ENCODE peak calls at places on chromosomes 11 and 22, in nine cellular contexts. One of them, this sample, is unnamed.

GRCh38 chr11:45736424-45736823 is 68.5 kb upstream of the SLC35C1 start:
- DNase-seq in ACHN: no peak
- DNase-seq in HEK293T: no peak
- DNase-seq in tibial nerve: no peak
- DNase-seq in NCI-H2029: peak; percentile 21
- DNase-seq in non-pigmented ciliary epithelial cell: no peak
- DNase-seq in fibroblast of the aortic adventitia: peak; percentile 35
- DNase-seq in fibroblast of pulmonary artery: peak; percentile 52
- DNase-seq in body of pancreas: no peak
- DNase-seq in this sample: no peak

GRCh38 chr22:42622061-42622710 is 7.5 kb upstream of the POLDIP3 start:
- DNase-seq in ACHN: no peak
- DNase-seq in HEK293T: no peak
- DNase-seq in tibial nerve: no peak
- DNase-seq in NCI-H2029: no peak
- DNase-seq in non-pigmented ciliary epithelial cell: no peak
- DNase-seq in fibroblast of the aortic adventitia: no peak
- DNase-seq in fibroblast of pulmonary artery: no peak
- DNase-seq in body of pancreas: no peak
- DNase-seq in this sample: no peak

GRCh38 chr22:38086001-38086845 is 2.2 kb upstream of the SLC16A8 start:
- DNase-seq in ACHN: no peak
- DNase-seq in HEK293T: no peak
- DNase-seq in tibial nerve: no peak
- DNase-seq in NCI-H2029: no peak
- DNase-seq in non-pigmented ciliary epithelial cell: no peak
- DNase-seq in fibroblast of the aortic adventitia: no peak
- DNase-seq in fibroblast of pulmonary artery: no peak
- DNase-seq in body of pancreas: no peak
- DNase-seq in this sample: no peak

GRCh38 chr22:17269607-17270261 is 50.5 kb upstream of the ADA2 start:
- DNase-seq in ACHN: no peak
- DNase-seq in HEK293T: no peak
- DNase-seq in tibial nerve: no peak
- DNase-seq in NCI-H2029: no peak
- DNase-seq in non-pigmented ciliary epithelial cell: no peak
- DNase-seq in fibroblast of the aortic adventitia: no peak
- DNase-seq in fibroblast of pulmonary artery: no peak
- DNase-seq in body of pancreas: no peak
- DNase-seq in this sample: no peak

GRCh38 chr22:46502776-46503175 is 34.6 kb downstream of the CELSR1 start:
- DNase-seq in ACHN: no peak
- DNase-seq in HEK293T: no peak
- DNase-seq in tibial nerve: no peak
- DNase-seq in NCI-H2029: no peak
- DNase-seq in non-pigmented ciliary epithelial cell: no peak
- DNase-seq in fibroblast of the aortic adventitia: no peak
- DNase-seq in fibroblast of pulmonary artery: no peak
- DNase-seq in body of pancreas: no peak
- DNase-seq in this sample: no peak

GRCh38 chr11:107549253-107549953 is 16.1 kb downstream of the ALKBH8 start:
- DNase-seq in ACHN: peak; percentile 49
- DNase-seq in HEK293T: peak; percentile 33
- DNase-seq in tibial nerve: no peak
- DNase-seq in NCI-H2029: no peak
- DNase-seq in non-pigmented ciliary epithelial cell: no peak
- DNase-seq in fibroblast of the aortic adventitia: peak; percentile 71
- DNase-seq in fibroblast of pulmonary artery: peak; percentile 70
- DNase-seq in body of pancreas: no peak
- DNase-seq in this sample: no peak

GRCh38 chr11:64237484-64237951 is 3.1 kb downstream of the VEGFB start:
- DNase-seq in ACHN: no peak
- DNase-seq in HEK293T: no peak
- DNase-seq in tibial nerve: no peak
- DNase-seq in NCI-H2029: peak; percentile 98
- DNase-seq in non-pigmented ciliary epithelial cell: no peak
- DNase-seq in fibroblast of the aortic adventitia: no peak
- DNase-seq in fibroblast of pulmonary artery: no peak
- DNase-seq in body of pancreas: peak; percentile 97
- DNase-seq in this sample: no peak

GRCh38 chr11:124442442-124442841 is 3.1 kb downstream of the OR8B8 start:
- DNase-seq in ACHN: no peak
- DNase-seq in HEK293T: no peak
- DNase-seq in tibial nerve: no peak
- DNase-seq in NCI-H2029: no peak
- DNase-seq in non-pigmented ciliary epithelial cell: no peak
- DNase-seq in fibroblast of the aortic adventitia: no peak
- DNase-seq in fibroblast of pulmonary artery: peak; percentile 43
- DNase-seq in body of pancreas: no peak
- DNase-seq in this sample: no peak

GRCh38 chr11:12086271-12087074 is 23.9 kb upstream of the MICAL2 start:
- DNase-seq in ACHN: peak; percentile 84
- DNase-seq in HEK293T: no peak
- DNase-seq in tibial nerve: no peak
- DNase-seq in NCI-H2029: no peak
- DNase-seq in non-pigmented ciliary epithelial cell: peak; percentile 96
- DNase-seq in fibroblast of the aortic adventitia: peak; percentile 92
- DNase-seq in fibroblast of pulmonary artery: peak; percentile 94
- DNase-seq in body of pancreas: no peak
- DNase-seq in this sample: no peak

GRCh38 chr22:26377170-26377825 is 51.8 kb upstream of the ASPHD2 start:
- DNase-seq in ACHN: no peak
- DNase-seq in HEK293T: peak; percentile 44
- DNase-seq in tibial nerve: no peak
- DNase-seq in NCI-H2029: no peak
- DNase-seq in non-pigmented ciliary epithelial cell: no peak
- DNase-seq in fibroblast of the aortic adventitia: no peak
- DNase-seq in fibroblast of pulmonary artery: peak; percentile 14
- DNase-seq in body of pancreas: no peak
- DNase-seq in this sample: no peak

GRCh38 chr11:125464671-125465070 is 31.4 kb downstream of the FEZ1 start:
- DNase-seq in ACHN: no peak
- DNase-seq in HEK293T: no peak
- DNase-seq in tibial nerve: no peak
- DNase-seq in NCI-H2029: no peak
- DNase-seq in non-pigmented ciliary epithelial cell: no peak
- DNase-seq in fibroblast of the aortic adventitia: no peak
- DNase-seq in fibroblast of pulmonary artery: no peak
- DNase-seq in body of pancreas: no peak
- DNase-seq in this sample: no peak

GRCh38 chr22:31122532-31123291 is at the start of gene INPP5J:
- DNase-seq in ACHN: peak; percentile 55
- DNase-seq in HEK293T: peak; percentile 88
- DNase-seq in tibial nerve: no peak
- DNase-seq in NCI-H2029: peak; percentile 84
- DNase-seq in non-pigmented ciliary epithelial cell: no peak
- DNase-seq in fibroblast of the aortic adventitia: peak; percentile 37
- DNase-seq in fibroblast of pulmonary artery: peak; percentile 49
- DNase-seq in body of pancreas: peak; percentile 76
- DNase-seq in this sample: no peak

GRCh38 chr11:31657091-31657490 is 147.5 kb downstream of the ELP4 start:
- DNase-seq in ACHN: peak; percentile 50
- DNase-seq in HEK293T: no peak
- DNase-seq in tibial nerve: no peak
- DNase-seq in NCI-H2029: no peak
- DNase-seq in non-pigmented ciliary epithelial cell: no peak
- DNase-seq in fibroblast of the aortic adventitia: no peak
- DNase-seq in fibroblast of pulmonary artery: no peak
- DNase-seq in body of pancreas: no peak
- DNase-seq in this sample: no peak

GRCh38 chr11:37657645-37658044 is 1059.6 kb upstream of the RAG2 start:
- DNase-seq in ACHN: peak; percentile 2
- DNase-seq in HEK293T: no peak
- DNase-seq in tibial nerve: no peak
- DNase-seq in NCI-H2029: no peak
- DNase-seq in non-pigmented ciliary epithelial cell: no peak
- DNase-seq in fibroblast of the aortic adventitia: peak; percentile 36
- DNase-seq in fibroblast of pulmonary artery: peak; percentile 77
- DNase-seq in body of pancreas: no peak
- DNase-seq in this sample: no peak

GRCh38 chr22:42544686-42545085 is 9.1 kb upstream of the SERHL2 start:
- DNase-seq in ACHN: no peak
- DNase-seq in HEK293T: no peak
- DNase-seq in tibial nerve: no peak
- DNase-seq in NCI-H2029: peak; percentile 76
- DNase-seq in non-pigmented ciliary epithelial cell: peak; percentile 11
- DNase-seq in fibroblast of the aortic adventitia: peak; percentile 74
- DNase-seq in fibroblast of pulmonary artery: peak; percentile 91
- DNase-seq in body of pancreas: no peak
- DNase-seq in this sample: no peak

GRCh38 chr22:32378703-32379272 is 21.1 kb downstream of the RFPL3 start:
- DNase-seq in ACHN: peak; percentile 77
- DNase-seq in HEK293T: peak; percentile 78
- DNase-seq in tibial nerve: no peak
- DNase-seq in NCI-H2029: no peak
- DNase-seq in non-pigmented ciliary epithelial cell: no peak
- DNase-seq in fibroblast of the aortic adventitia: no peak
- DNase-seq in fibroblast of pulmonary artery: peak; percentile 29
- DNase-seq in body of pancreas: no peak
- DNase-seq in this sample: peak; percentile 80

GRCh38 chr11:36165638-36166389 is 123.4 kb downstream of the COMMD9 start:
- DNase-seq in ACHN: peak; percentile 29
- DNase-seq in HEK293T: no peak
- DNase-seq in tibial nerve: no peak
- DNase-seq in NCI-H2029: no peak
- DNase-seq in non-pigmented ciliary epithelial cell: no peak
- DNase-seq in fibroblast of the aortic adventitia: no peak
- DNase-seq in fibroblast of pulmonary artery: no peak
- DNase-seq in body of pancreas: no peak
- DNase-seq in this sample: no peak

GRCh38 chr11:2662024-2662312 is 37.8 kb downstream of the KCNQ1OT1 start:
- DNase-seq in ACHN: no peak
- DNase-seq in HEK293T: no peak
- DNase-seq in tibial nerve: no peak
- DNase-seq in NCI-H2029: no peak
- DNase-seq in non-pigmented ciliary epithelial cell: no peak
- DNase-seq in fibroblast of the aortic adventitia: no peak
- DNase-seq in fibroblast of pulmonary artery: no peak
- DNase-seq in body of pancreas: no peak
- DNase-seq in this sample: no peak

GRCh38 chr11:60925685-60926267 is 1.5 kb downstream of the TMEM132A start:
- DNase-seq in ACHN: peak; percentile 49
- DNase-seq in HEK293T: no peak
- DNase-seq in tibial nerve: no peak
- DNase-seq in NCI-H2029: no peak
- DNase-seq in non-pigmented ciliary epithelial cell: no peak
- DNase-seq in fibroblast of the aortic adventitia: peak; percentile 45
- DNase-seq in fibroblast of pulmonary artery: peak; percentile 66
- DNase-seq in body of pancreas: no peak
- DNase-seq in this sample: no peak

GRCh38 chr22:37228106-37229011 is 15.7 kb downstream of the RAC2 start:
- DNase-seq in ACHN: no peak
- DNase-seq in HEK293T: no peak
- DNase-seq in tibial nerve: no peak
- DNase-seq in NCI-H2029: no peak
- DNase-seq in non-pigmented ciliary epithelial cell: no peak
- DNase-seq in fibroblast of the aortic adventitia: no peak
- DNase-seq in fibroblast of pulmonary artery: peak; percentile 54
- DNase-seq in body of pancreas: no peak
- DNase-seq in this sample: no peak

GRCh38 chr11:74004694-74005615 is 3.9 kb downstream of the UCP3 start:
- DNase-seq in ACHN: no peak
- DNase-seq in HEK293T: no peak
- DNase-seq in tibial nerve: no peak
- DNase-seq in NCI-H2029: peak; percentile 34
- DNase-seq in non-pigmented ciliary epithelial cell: no peak
- DNase-seq in fibroblast of the aortic adventitia: no peak
- DNase-seq in fibroblast of pulmonary artery: no peak
- DNase-seq in body of pancreas: no peak
- DNase-seq in this sample: no peak

GRCh38 chr22:48823941-48824340 is 1003.7 kb downstream of the BRD1 start:
- DNase-seq in ACHN: no peak
- DNase-seq in HEK293T: no peak
- DNase-seq in tibial nerve: no peak
- DNase-seq in NCI-H2029: no peak
- DNase-seq in non-pigmented ciliary epithelial cell: no peak
- DNase-seq in fibroblast of the aortic adventitia: no peak
- DNase-seq in fibroblast of pulmonary artery: no peak
- DNase-seq in body of pancreas: no peak
- DNase-seq in this sample: no peak

GRCh38 chr11:45333506-45333971 is 47.4 kb upstream of the SYT13 start:
- DNase-seq in ACHN: no peak
- DNase-seq in HEK293T: peak; percentile 40
- DNase-seq in tibial nerve: no peak
- DNase-seq in NCI-H2029: peak; percentile 88
- DNase-seq in non-pigmented ciliary epithelial cell: peak; percentile 17
- DNase-seq in fibroblast of the aortic adventitia: peak; percentile 46
- DNase-seq in fibroblast of pulmonary artery: peak; percentile 73
- DNase-seq in body of pancreas: peak; percentile 67
- DNase-seq in this sample: no peak

GRCh38 chr11:17406082-17406817 is 17.8 kb upstream of the KCNJ11 start:
- DNase-seq in ACHN: no peak
- DNase-seq in HEK293T: no peak
- DNase-seq in tibial nerve: no peak
- DNase-seq in NCI-H2029: no peak
- DNase-seq in non-pigmented ciliary epithelial cell: no peak
- DNase-seq in fibroblast of the aortic adventitia: no peak
- DNase-seq in fibroblast of pulmonary artery: no peak
- DNase-seq in body of pancreas: no peak
- DNase-seq in this sample: no peak

GRCh38 chr11:66835762-66836405 is 7.4 kb upstream of the RCE1 start:
- DNase-seq in ACHN: no peak
- DNase-seq in HEK293T: no peak
- DNase-seq in tibial nerve: no peak
- DNase-seq in NCI-H2029: no peak
- DNase-seq in non-pigmented ciliary epithelial cell: no peak
- DNase-seq in fibroblast of the aortic adventitia: peak; percentile 84
- DNase-seq in fibroblast of pulmonary artery: peak; percentile 66
- DNase-seq in body of pancreas: no peak
- DNase-seq in this sample: no peak

GRCh38 chr11:93160808-93161207 is 37.0 kb downstream of the SLC36A4 start:
- DNase-seq in ACHN: no peak
- DNase-seq in HEK293T: no peak
- DNase-seq in tibial nerve: no peak
- DNase-seq in NCI-H2029: no peak
- DNase-seq in non-pigmented ciliary epithelial cell: no peak
- DNase-seq in fibroblast of the aortic adventitia: no peak
- DNase-seq in fibroblast of pulmonary artery: peak; percentile 2
- DNase-seq in body of pancreas: no peak
- DNase-seq in this sample: no peak

GRCh38 chr11:78762105-78762504 is 187.4 kb upstream of the NARS2 start:
- DNase-seq in ACHN: no peak
- DNase-seq in HEK293T: no peak
- DNase-seq in tibial nerve: no peak
- DNase-seq in NCI-H2029: no peak
- DNase-seq in non-pigmented ciliary epithelial cell: no peak
- DNase-seq in fibroblast of the aortic adventitia: no peak
- DNase-seq in fibroblast of pulmonary artery: no peak
- DNase-seq in body of pancreas: no peak
- DNase-seq in this sample: no peak

GRCh38 chr11:60168306-60168705 is 14.6 kb downstream of the MS4A6A start:
- DNase-seq in ACHN: no peak
- DNase-seq in HEK293T: no peak
- DNase-seq in tibial nerve: no peak
- DNase-seq in NCI-H2029: peak; percentile 27
- DNase-seq in non-pigmented ciliary epithelial cell: no peak
- DNase-seq in fibroblast of the aortic adventitia: no peak
- DNase-seq in fibroblast of pulmonary artery: no peak
- DNase-seq in body of pancreas: no peak
- DNase-seq in this sample: no peak

GRCh38 chr11:61607426-61607825 is 26.6 kb upstream of the SYT7 start:
- DNase-seq in ACHN: no peak
- DNase-seq in HEK293T: no peak
- DNase-seq in tibial nerve: no peak
- DNase-seq in NCI-H2029: no peak
- DNase-seq in non-pigmented ciliary epithelial cell: no peak
- DNase-seq in fibroblast of the aortic adventitia: peak; percentile 50
- DNase-seq in fibroblast of pulmonary artery: no peak
- DNase-seq in body of pancreas: no peak
- DNase-seq in this sample: no peak

GRCh38 chr11:83249972-83250593 is 36.1 kb downstream of the CCDC90B start:
- DNase-seq in ACHN: peak; percentile 51
- DNase-seq in HEK293T: peak; percentile 32
- DNase-seq in tibial nerve: no peak
- DNase-seq in NCI-H2029: no peak
- DNase-seq in non-pigmented ciliary epithelial cell: no peak
- DNase-seq in fibroblast of the aortic adventitia: peak; percentile 74
- DNase-seq in fibroblast of pulmonary artery: peak; percentile 75
- DNase-seq in body of pancreas: no peak
- DNase-seq in this sample: no peak

GRCh38 chr11:16448123-16448717 is 91.9 kb upstream of the SOX6 start:
- DNase-seq in ACHN: no peak
- DNase-seq in HEK293T: no peak
- DNase-seq in tibial nerve: no peak
- DNase-seq in NCI-H2029: no peak
- DNase-seq in non-pigmented ciliary epithelial cell: no peak
- DNase-seq in fibroblast of the aortic adventitia: no peak
- DNase-seq in fibroblast of pulmonary artery: no peak
- DNase-seq in body of pancreas: no peak
- DNase-seq in this sample: no peak